ENCODE peak calls at places on chromosomes 5 and 9, in seven cellular contexts. J is omental fat pad, L is Caki2, E is Calu3, O is substantia nigra, N is GM23338, K is lower lobe of right lung. U is an unnamed sample.

GRCh38 chr9:129570450-129571297 is 50.2 kb downstream of the C9orf50 start:
- DNase-seq in J (peak; percentile 42), L (peak; percentile 59), E (peak; percentile 31), O (no peak), N (no peak), K (no peak), U (no peak)

GRCh38 chr5:125198270-125198974 is 452.0 kb upstream of the ZNF608 start:
- DNase-seq in J (peak; percentile 39), L (no peak), E (peak; percentile 42), O (peak; percentile 29), N (no peak), K (peak; percentile 50), U (no peak)

GRCh38 chr9:127049044-127049443 is 73.4 kb downstream of the ANGPTL2 start:
- DNase-seq in J (no peak), L (peak; percentile 19), E (peak; percentile 33), O (no peak), N (no peak), K (no peak), U (no peak)

GRCh38 chr9:69157751-69158466 is 16.2 kb upstream of the TJP2 start:
- DNase-seq in J (no peak), L (no peak), E (no peak), O (no peak), N (no peak), K (no peak), U (no peak)

GRCh38 chr5:24215114-24215513 is 429.7 kb downstream of the CDH10 start:
- DNase-seq in J (no peak), L (no peak), E (no peak), O (no peak), N (no peak), K (no peak), U (no peak)

GRCh38 chr9:21505425-21506179 is 23.5 kb upstream of the IFNE start:
- DNase-seq in J (no peak), L (no peak), E (no peak), O (no peak), N (no peak), K (no peak), U (no peak)

GRCh38 chr9:3200331-3200774 is 325.4 kb downstream of the RFX3 start:
- DNase-seq in J (no peak), L (no peak), E (no peak), O (no peak), N (no peak), K (no peak), U (no peak)

GRCh38 chr5:39264528-39264927 is 45.2 kb upstream of the FYB1 start:
- DNase-seq in J (no peak), L (no peak), E (no peak), O (no peak), N (no peak), K (no peak), U (no peak)

GRCh38 chr9:5909999-5910398 is 19.3 kb downstream of the MLANA start:
- DNase-seq in J (no peak), L (no peak), E (no peak), O (no peak), N (no peak), K (no peak), U (no peak)

U was measured in GF-D8.